ENCODE peak calls at places on chromosomes 2 and 18, in four cellular contexts. I is mesenchymal stem cell, F is mesendoderm, D is neuronal stem cell. G is an unnamed sample.

GRCh38 chr2:45170976-45171514 is 161.8 kb upstream of the SIX2 start:
- DNase-seq in I (no peak), F (no peak), D (peak; percentile 30), G (no peak)

GRCh38 chr2:12004713-12005112 is 258.3 kb downstream of the LPIN1 start:
- DNase-seq in I (no peak), F (no peak), D (no peak), G (no peak)

GRCh38 chr2:33380001-33380609 is 96.3 kb upstream of the RASGRP3 start:
- DNase-seq in I (no peak), F (peak; percentile 54), D (no peak), G (no peak)

GRCh38 chr2:9139491-9140443 is 66.8 kb upstream of the ASAP2 start:
- DNase-seq in I (peak; percentile 62), F (peak; percentile 77), D (peak; percentile 63), G (peak; percentile 84)

GRCh38 chr2:187615364-187615763 is 61.1 kb upstream of the TFPI start:
- DNase-seq in I (no peak), F (no peak), D (no peak), G (no peak)

GRCh38 chr2:239247401-239248245 is 153.2 kb downstream of the HDAC4 start:
- DNase-seq in I (no peak), F (no peak), D (no peak), G (no peak)

GRCh38 chr2:71067567-71068217 is 756 bp upstream of the NAGK start:
- DNase-seq in I (no peak), F (no peak), D (no peak), G (no peak)

GRCh38 chr2:98900721-98901120 is 35.3 kb downstream of the CRACDL start:
- DNase-seq in I (no peak), F (no peak), D (no peak), G (no peak)

GRCh38 chr2:47626664-47627063 is 156.3 kb upstream of the MSH6 start:
- DNase-seq in I (no peak), F (no peak), D (no peak), G (no peak)

GRCh38 chr2:66693007-66693965 is 258.4 kb downstream of the MEIS1 start:
- DNase-seq in I (no peak), F (no peak), D (no peak), G (no peak)

GRCh38 chr2:66692521-66692920 is 257.6 kb downstream of the MEIS1 start:
- DNase-seq in I (no peak), F (no peak), D (no peak), G (no peak)

GRCh38 chr2:66688951-66689350 is 254.0 kb downstream of the MEIS1 start:
- DNase-seq in I (no peak), F (no peak), D (no peak), G (no peak)

GRCh38 chr2:66689456-66690051 is 254.6 kb downstream of the MEIS1 start:
- DNase-seq in I (no peak), F (no peak), D (no peak), G (no peak)

DNA sequence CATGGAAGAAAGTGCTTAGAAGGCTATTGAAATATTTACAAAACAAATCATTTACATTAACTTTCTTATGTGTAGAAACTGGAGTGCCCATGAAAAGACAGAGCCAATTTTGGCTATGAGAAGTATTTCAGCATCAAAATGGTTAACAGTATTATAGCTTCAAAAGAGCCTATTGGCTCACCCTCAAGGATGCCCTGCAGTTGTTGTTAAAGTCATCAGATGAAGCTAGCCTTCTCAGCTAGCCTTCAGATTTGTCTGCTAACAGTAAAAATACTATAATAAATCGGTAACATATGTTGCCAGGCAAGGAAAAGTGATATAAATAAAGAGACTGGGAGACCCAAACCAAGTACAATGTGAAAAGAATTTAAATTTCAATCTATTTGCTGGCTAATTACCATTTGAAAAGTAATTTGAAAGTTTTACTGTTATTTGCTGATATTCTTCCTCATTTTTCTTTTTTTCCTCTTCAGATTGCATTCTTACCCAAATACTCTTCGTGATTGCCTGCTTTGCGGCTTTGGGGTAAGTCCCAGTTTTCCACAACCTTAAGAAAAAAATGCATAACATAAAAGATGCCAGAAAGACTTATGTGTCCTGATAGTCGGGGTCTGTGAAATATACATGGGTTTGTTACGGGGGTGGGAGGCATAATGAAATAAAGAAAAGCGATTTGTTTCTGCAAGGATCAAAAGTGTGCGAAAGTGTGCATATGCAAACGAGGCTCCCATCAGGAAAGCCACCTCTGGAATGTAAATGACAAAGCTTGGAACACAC is 256.5 kb downstream of the MEIS1 start:
- DNase-seq in I (no peak), F (no peak), D (no peak), G (no peak)
- H3K27ac ChIP-seq in I (no peak overlapping the region), F (no peak overlapping the region), D (no peak overlapping the region), G (no peak overlapping the region)

GRCh38 chr18:42271656-42272355 is 316.8 kb downstream of the PIK3C3 start:
- DNase-seq in I (no peak), F (no peak), D (no peak), G (no peak)

GRCh38 chr18:42275949-42276730 is 321.1 kb downstream of the PIK3C3 start:
- DNase-seq in I (no peak), F (no peak), D (no peak), G (no peak)

GRCh38 chr18:42268793-42269192 is 313.8 kb downstream of the PIK3C3 start:
- DNase-seq in I (peak; percentile 7), F (no peak), D (no peak), G (no peak)

GRCh38 chr18:42275138-42275535 is 320.1 kb downstream of the PIK3C3 start:
- DNase-seq in I (no peak), F (no peak), D (no peak), G (no peak)

DNA sequence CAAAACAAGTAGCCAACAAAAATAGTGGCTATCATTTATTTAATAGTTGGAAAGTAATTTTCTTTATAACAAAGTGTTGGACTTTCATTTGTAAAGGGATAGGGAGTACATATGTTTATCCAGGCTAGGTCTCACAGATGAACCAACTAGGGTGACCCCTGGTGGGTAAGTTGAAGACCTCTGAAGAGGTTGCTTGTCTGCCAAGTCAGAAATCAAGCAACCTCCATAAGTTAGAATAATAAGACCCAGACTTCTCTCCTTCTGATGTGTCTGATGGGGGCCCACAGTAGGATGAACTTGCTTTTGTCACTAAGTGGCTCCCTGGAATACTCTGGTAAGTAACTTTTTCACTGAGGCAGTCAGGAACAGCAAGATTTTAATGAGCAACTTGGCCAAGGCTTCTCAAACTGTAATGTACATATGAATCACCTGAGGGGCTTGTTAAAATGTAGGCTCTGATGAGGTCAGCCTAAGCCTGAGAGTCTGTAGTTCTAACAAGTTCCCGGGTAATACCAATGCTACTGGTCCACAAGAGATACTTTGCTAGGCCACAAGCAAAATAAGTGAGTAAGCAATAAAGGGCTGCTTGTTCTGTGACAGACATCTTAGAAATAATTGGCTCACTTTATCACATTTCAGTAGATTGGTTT is 319.6 kb downstream of the PIK3C3 start:
- DNase-seq in I (peak; percentile 45), F (peak; percentile 70), D (no peak), G (peak; percentile 31)
- H2BK5ac ChIP-seq in I (no peak overlapping the region), F (no peak overlapping the region), D (no peak overlapping the region), G (no peak overlapping the region)

GRCh38 chr18:76567835-76568445 is 72.9 kb upstream of the ZNF516 start:
- DNase-seq in I (no peak), F (no peak), D (no peak), G (no peak)
- H3K27ac ChIP-seq in I (no peak overlapping the region), F (no peak overlapping the region), D (no peak overlapping the region), G (no peak overlapping the region)

DNA sequence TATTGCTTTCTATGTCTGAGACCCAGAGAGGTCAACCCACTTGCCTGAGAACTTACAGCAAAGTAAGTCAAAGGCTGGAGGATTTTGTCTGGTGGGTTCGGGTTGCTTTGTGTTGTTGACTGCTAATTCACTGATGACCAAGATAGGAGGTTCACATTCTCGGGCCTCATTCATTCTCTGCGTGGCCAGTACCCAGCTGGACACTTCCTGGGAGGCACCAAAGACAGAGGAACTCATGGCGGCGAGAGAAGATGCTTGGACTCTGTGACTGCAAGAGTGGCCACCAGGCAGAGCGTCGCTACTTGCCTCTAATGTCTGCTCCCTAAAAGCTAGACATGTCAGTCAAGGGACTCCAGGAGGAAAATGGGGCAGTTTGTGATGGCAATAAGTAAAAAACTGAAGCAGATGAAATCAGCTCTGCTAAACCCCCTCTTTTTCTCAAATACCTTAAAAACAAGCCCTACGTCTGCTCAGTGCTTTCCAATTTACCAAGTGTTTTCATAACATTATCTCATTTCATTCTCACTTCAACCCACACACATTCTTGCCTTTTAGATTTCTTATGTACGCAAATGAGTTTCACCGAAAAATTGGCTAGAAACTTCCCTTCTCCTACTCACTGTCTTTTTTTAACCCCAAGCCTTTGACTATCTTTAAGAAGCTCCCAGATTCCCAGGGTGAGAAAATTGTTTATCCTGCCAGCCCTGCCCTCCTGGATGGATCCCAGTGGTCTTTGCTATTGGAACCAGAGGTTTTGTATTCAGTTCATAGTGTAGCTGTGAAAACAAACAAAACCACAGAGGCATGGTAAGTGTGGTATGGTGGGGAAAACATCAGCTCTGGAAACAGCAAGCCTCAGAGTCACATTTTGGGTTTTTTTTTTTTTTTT is 4.9 kb upstream of the LBH start:
- DNase-seq in I (no peak), F (no peak), D (no peak), G (no peak)
- H2BK5ac ChIP-seq in I (no peak overlapping the region), F (no peak overlapping the region), D (no peak overlapping the region), G (no peak overlapping the region)

DNA sequence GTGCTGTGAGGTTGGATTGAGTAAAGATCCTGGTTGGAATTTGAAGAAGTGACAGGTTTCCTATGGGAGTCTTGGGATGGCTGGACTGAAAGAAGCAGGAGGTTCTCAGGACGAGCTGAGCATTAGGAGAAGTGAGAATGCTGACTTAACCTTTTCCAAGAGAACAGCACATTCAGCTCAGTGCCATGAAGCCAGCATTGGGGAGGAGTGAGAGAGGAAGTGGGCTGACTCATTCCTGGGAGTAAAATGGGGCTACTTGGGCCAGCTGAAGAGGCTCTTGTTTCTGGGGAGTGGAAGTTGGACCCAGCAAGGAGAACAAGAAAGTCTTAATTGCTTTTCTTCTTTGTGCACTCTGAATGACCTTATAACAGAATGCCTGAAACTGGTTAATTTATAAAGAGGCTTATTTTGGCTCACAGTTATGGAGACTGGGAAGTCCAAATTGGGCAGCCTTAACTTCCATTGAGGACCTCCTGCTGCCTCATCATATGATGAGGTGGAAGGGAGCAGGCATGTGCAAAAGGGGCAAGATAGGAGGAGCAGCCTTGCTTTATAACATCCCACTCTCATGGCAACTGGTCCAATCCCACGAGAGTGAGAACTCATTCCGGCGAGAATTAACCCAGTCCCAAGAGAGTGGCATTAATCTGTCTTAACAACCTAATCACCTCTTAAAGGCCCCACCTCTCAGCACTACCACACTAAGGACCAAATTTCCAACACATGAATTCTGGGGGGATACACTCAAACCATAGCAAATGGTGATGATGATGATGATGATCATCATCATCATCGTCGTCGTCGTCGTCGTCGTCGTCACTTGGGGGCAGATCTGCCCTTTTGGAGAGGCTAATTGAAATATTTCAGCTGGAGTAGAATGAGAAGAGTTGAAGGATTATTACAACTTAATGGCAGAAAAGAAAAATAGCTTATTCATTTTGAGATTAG is 26.1 kb downstream of the DGUOK start:
- DNase-seq in I (peak; percentile 50), F (no peak), D (no peak), G (no peak)
- H3K27ac ChIP-seq in I (no peak overlapping the region), F (no peak overlapping the region), D (no peak overlapping the region), G (no peak overlapping the region)

GRCh38 chr18:57791911-57792310 is 11.2 kb downstream of the ATP8B1 start:
- DNase-seq in I (no peak), F (no peak), D (no peak), G (no peak)
- H2BK5ac ChIP-seq in I (no peak overlapping the region), F (no peak overlapping the region), D (no peak overlapping the region), G (no peak overlapping the region)